ENCODE peak calls at places on chromosomes 11 and 22, in nine cellular contexts. I, D, V, H, K, X, J, Y and A are unnamed samples.
A peak's percentile ranks its signal among the peaks of the same experiment; 100 is the strongest.

GRCh38 chr11:34637303-34637702 is 16.4 kb downstream of the EHF start:
- DNase-seq in I (no peak), D (no peak), V (no peak), H (no peak), K (no peak), X (no peak), J (peak; percentile 69), Y (peak; percentile 59), A (no peak)

GRCh38 chr11:116736763-116737162 is 36.0 kb downstream of the BUD13 start:
- DNase-seq in I (peak; percentile 13), D (no peak), V (no peak), H (no peak), K (peak; percentile 59), X (peak; percentile 26), J (no peak), Y (no peak), A (no peak)

GRCh38 chr22:25488244-25489020 is 76.0 kb upstream of the GRK3 start:
- DNase-seq in I (peak; percentile 93), D (peak; percentile 81), V (peak; percentile 82), H (peak; percentile 56), K (no peak), X (peak; percentile 29), J (peak; percentile 27), Y (peak; percentile 86), A (no peak)

GRCh38 chr11:44804449-44805151 is 77.8 kb downstream of the TSPAN18 start:
- DNase-seq in I (peak; percentile 20), D (peak; percentile 25), V (peak; percentile 22), H (peak; percentile 3), K (no peak), X (no peak), J (no peak), Y (no peak), A (no peak)

GRCh38 chr11:64010783-64011182 is 24.5 kb downstream of the OTUB1 start:
- DNase-seq in I (no peak), D (no peak), V (no peak), H (no peak), K (no peak), X (no peak), J (no peak), Y (no peak), A (no peak)

GRCh38 chr11:69644071-69644961 is 3.4 kb downstream of the CCND1 start:
- DNase-seq in I (peak; percentile 93), D (peak; percentile 93), V (peak; percentile 88), H (peak; percentile 97), K (peak; percentile 67), X (peak; percentile 55), J (peak; percentile 85), Y (peak; percentile 72), A (peak; percentile 76)

GRCh38 chr11:12469451-12469850 is 92.1 kb downstream of the PARVA start:
- DNase-seq in I (peak; percentile 31), D (peak; percentile 60), V (no peak), H (peak; percentile 67), K (peak; percentile 43), X (no peak), J (no peak), Y (no peak), A (no peak)

GRCh38 chr22:18023509-18024275 is 669 bp downstream of the MICAL3 start:
- DNase-seq in I (peak; percentile 96), D (peak; percentile 87), V (peak; percentile 84), H (peak; percentile 86), K (peak; percentile 89), X (peak; percentile 90), J (peak; percentile 84), Y (peak; percentile 87), A (no peak)

GRCh38 chr11:113106507-113106906 is 145.3 kb downstream of the NCAM1 start:
- DNase-seq in I (peak; percentile 23), D (peak; percentile 70), V (peak; percentile 86), H (peak; percentile 11), K (no peak), X (no peak), J (no peak), Y (no peak), A (no peak)

GRCh38 chr22:25112538-25113253 is 87.0 kb upstream of the CRYBB3 start:
- DNase-seq in I (no peak), D (no peak), V (no peak), H (no peak), K (no peak), X (no peak), J (no peak), Y (no peak), A (no peak)

GRCh38 chr22:49381595-49382450 is 445.9 kb downstream of the BRD1 start:
- DNase-seq in I (no peak), D (no peak), V (no peak), H (no peak), K (peak; percentile 36), X (no peak), J (no peak), Y (no peak), A (no peak)

GRCh38 chr22:24994070-24994763 is 41.7 kb downstream of the KIAA1671 start:
- DNase-seq in I (peak; percentile 88), D (no peak), V (peak; percentile 66), H (no peak), K (peak; percentile 88), X (no peak), J (no peak), Y (no peak), A (no peak)

GRCh38 chr22:49305215-49305965 is 522.3 kb downstream of the BRD1 start:
- DNase-seq in I (peak; percentile 16), D (peak; percentile 6), V (no peak), H (no peak), K (peak; percentile 97), X (peak; percentile 84), J (peak; percentile 29), Y (peak; percentile 76), A (no peak)

GRCh38 chr11:64711138-64711943 is 11.7 kb downstream of the NRXN2 start:
- DNase-seq in I (no peak), D (no peak), V (no peak), H (no peak), K (peak; percentile 84), X (no peak), J (no peak), Y (no peak), A (no peak)

GRCh38 chr11:111851636-111852035 is 19.7 kb downstream of the ALG9 start:
- DNase-seq in I (peak; percentile 54), D (peak; percentile 50), V (no peak), H (peak; percentile 51), K (no peak), X (no peak), J (no peak), Y (no peak), A (no peak)

GRCh38 chr22:32650553-32651345 is 150.8 kb upstream of the TIMP3 start:
- DNase-seq in I (peak; percentile 94), D (no peak), V (peak; percentile 43), H (peak; percentile 54), K (no peak), X (no peak), J (no peak), Y (no peak), A (no peak)

GRCh38 chr11:65290448-65291165 is 24.1 kb upstream of the CDC42EP2 start:
- DNase-seq in I (peak; percentile 98), D (peak; percentile 100), V (peak; percentile 93), H (peak; percentile 100), K (no peak), X (no peak), J (no peak), Y (peak; percentile 93), A (peak; percentile 92)

GRCh38 chr11:128830836-128831780 is 36.0 kb downstream of the KCNJ1 start:
- DNase-seq in I (peak; percentile 83), D (peak; percentile 91), V (peak; percentile 54), H (peak; percentile 87), K (peak; percentile 96), X (peak; percentile 83), J (peak; percentile 69), Y (peak; percentile 87), A (peak; percentile 38)

GRCh38 chr22:42799061-42799460 is 58.0 kb downstream of the ARFGAP3 start:
- DNase-seq in I (no peak), D (no peak), V (no peak), H (no peak), K (peak; percentile 29), X (no peak), J (no peak), Y (no peak), A (peak; percentile 18)

GRCh38 chr22:42799462-42800405 is 57.3 kb downstream of the ARFGAP3 start:
- DNase-seq in I (peak; percentile 33), D (no peak), V (no peak), H (no peak), K (peak; percentile 76), X (peak; percentile 45), J (no peak), Y (no peak), A (peak; percentile 48)

GRCh38 chr22:42796081-42796480 is 61.0 kb downstream of the ARFGAP3 start:
- DNase-seq in I (no peak), D (no peak), V (no peak), H (no peak), K (peak; percentile 22), X (no peak), J (no peak), Y (no peak), A (no peak)

GRCh38 chr22:42794551-42795510 is 62.2 kb downstream of the ARFGAP3 start:
- DNase-seq in I (no peak), D (no peak), V (no peak), H (no peak), K (peak; percentile 76), X (no peak), J (no peak), Y (no peak), A (no peak)

GRCh38 chr22:42797021-42797420 is 60.1 kb downstream of the ARFGAP3 start:
- DNase-seq in I (no peak), D (peak; percentile 33), V (no peak), H (no peak), K (peak; percentile 31), X (no peak), J (no peak), Y (no peak), A (no peak)
- H3K36me3 ChIP-seq in I (peaks cover 28% of the 10 kb centered on the region), D (peaks cover 14% of the 10 kb centered on the region), V (peaks cover 19% of the 10 kb centered on the region), H (peaks cover 13% of the 10 kb centered on the region), K (peaks cover 15% of the 10 kb centered on the region), X (no peaks in the 10 kb centered on the region), J (peaks cover 17% of the 10 kb centered on the region), Y (peaks cover 6% of the 10 kb centered on the region), A (peaks cover 71% of the 10 kb centered on the region)

GRCh38 chr11:66418168-66418985 is 2.5 kb upstream of the NPAS4 start:
- DNase-seq in I (peak; percentile 99), D (peak; percentile 97), V (peak; percentile 94), H (peak; percentile 94), K (peak; percentile 96), X (peak; percentile 88), J (peak; percentile 25), Y (peak; percentile 62), A (peak; percentile 97)
- H3K4me3 ChIP-seq in I (peak overlapping the region; percentile 1), D (no peak overlapping the region), V (no peak overlapping the region), H (no peak overlapping the region), K (no peak overlapping the region), X (no peak overlapping the region), J (no peak overlapping the region), Y (no peak overlapping the region), A (no peak overlapping the region)

GRCh38 chr22:33891992-33892391 is 28.3 kb downstream of the LARGE1 start:
- DNase-seq in I (no peak), D (no peak), V (no peak), H (no peak), K (no peak), X (no peak), J (no peak), Y (no peak), A (no peak)
- H3K4me1 ChIP-seq in I (peaks cover 4% of the 10 kb centered on the region), D (peaks cover 2% of the 10 kb centered on the region), V (no peaks in the 10 kb centered on the region), H (no peaks in the 10 kb centered on the region), K (peaks cover 3% of the 10 kb centered on the region), X (peaks cover 6% of the 10 kb centered on the region), J (peaks cover 1% of the 10 kb centered on the region), Y (peaks cover 18% of the 10 kb centered on the region), A (no peaks in the 10 kb centered on the region)

DNA sequence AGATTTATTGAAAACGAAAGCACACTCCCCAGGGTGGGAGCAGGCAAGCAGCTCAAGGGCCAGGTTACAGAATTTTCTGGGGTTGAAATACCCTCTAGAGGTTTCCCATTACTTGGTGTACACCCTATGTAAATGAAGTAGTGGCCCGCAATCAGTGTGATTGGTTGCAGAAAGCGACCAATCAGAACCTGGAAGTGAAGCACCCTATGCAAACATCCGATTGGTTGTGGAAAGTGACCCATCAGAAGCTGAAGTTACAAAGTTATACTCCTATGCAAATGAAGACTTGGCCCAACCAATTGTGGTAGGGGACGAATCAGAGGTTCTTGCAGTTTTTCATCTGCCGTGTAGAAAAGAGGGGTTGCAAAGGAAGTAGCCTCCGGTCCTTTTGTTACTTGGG is 19.2 kb downstream of the PRR5 start:
- DNase-seq in I (no peak), D (no peak), V (no peak), H (no peak), K (no peak), X (peak; percentile 68), J (no peak), Y (no peak), A (no peak)
- H3K36me3 ChIP-seq in I (no peaks in the 10 kb centered on the region), D (no peaks in the 10 kb centered on the region), V (no peaks in the 10 kb centered on the region), H (no peaks in the 10 kb centered on the region), K (peaks cover 5% of the 10 kb centered on the region), X (peaks cover 3% of the 10 kb centered on the region), J (no peaks in the 10 kb centered on the region), Y (no peaks in the 10 kb centered on the region), A (no peaks in the 10 kb centered on the region)